ENCODE peak calls at places on chromosomes 16 and 17, in five cellular contexts. G is nephron progenitor cell, Q is fibroblast of pulmonary artery, X is progenitor cell of endocrine pancreas, N is neural crest cell. J is an unnamed sample.

GRCh38 chr17:81456798-81457197 is 55.8 kb downstream of the ACTG1 start:
- DNase-seq in G (peak), Q (no peak), X (no peak), N (peak), J (peak)

GRCh38 chr16:79328327-79329162 is 272.0 kb downstream of the MAF start:
- DNase-seq in G (no peak), Q (no peak), X (no peak), N (no peak), J (no peak)

GRCh38 chr17:81256616-81257015 is 17.5 kb downstream of the NDUFAF8 start:
- DNase-seq in G (no peak), Q (peak), X (no peak), N (no peak), J (no peak)

GRCh38 chr17:57486416-57486815 is 230.1 kb downstream of the MSI2 start:
- DNase-seq in G (no peak), Q (no peak), X (no peak), N (no peak), J (no peak)

GRCh38 chr17:17508641-17509591 is 12.7 kb upstream of the RASD1 start:
- DNase-seq in G (no peak), Q (no peak), X (no peak), N (no peak), J (no peak)

GRCh38 chr17:31571124-31571892 is 179.8 kb downstream of the RAB11FIP4 start:
- DNase-seq in G (no peak), Q (peak), X (no peak), N (no peak), J (no peak)

GRCh38 chr17:17675925-17676534 is 5.2 kb upstream of the RAI1 start:
- DNase-seq in G (no peak), Q (no peak), X (no peak), N (no peak), J (no peak)

GRCh38 chr16:89365044-89365467 is 125.3 kb downstream of the ANKRD11 start:
- DNase-seq in G (no peak), Q (peak), X (no peak), N (no peak), J (no peak)

GRCh38 chr16:88508868-88509748 is 56.0 kb downstream of the ZFPM1 start:
- DNase-seq in G (no peak), Q (no peak), X (no peak), N (no peak), J (no peak)

GRCh38 chr16:85546585-85547447 is 66.3 kb upstream of the GSE1 start:
- DNase-seq in G (no peak), Q (no peak), X (no peak), N (no peak), J (no peak)

GRCh38 chr17:15185625-15185991 is 79.5 kb downstream of the PMP22 start:
- DNase-seq in G (no peak), Q (peak), X (no peak), N (no peak), J (peak)

GRCh38 chr16:56783332-56783731 is 53.4 kb downstream of the NUP93 start:
- DNase-seq in G (no peak), Q (no peak), X (no peak), N (no peak), J (no peak)

GRCh38 chr16:10824111-10824893 is 5.7 kb upstream of the TVP23A start:
- DNase-seq in G (no peak), Q (no peak), X (no peak), N (no peak), J (no peak)

DNA sequence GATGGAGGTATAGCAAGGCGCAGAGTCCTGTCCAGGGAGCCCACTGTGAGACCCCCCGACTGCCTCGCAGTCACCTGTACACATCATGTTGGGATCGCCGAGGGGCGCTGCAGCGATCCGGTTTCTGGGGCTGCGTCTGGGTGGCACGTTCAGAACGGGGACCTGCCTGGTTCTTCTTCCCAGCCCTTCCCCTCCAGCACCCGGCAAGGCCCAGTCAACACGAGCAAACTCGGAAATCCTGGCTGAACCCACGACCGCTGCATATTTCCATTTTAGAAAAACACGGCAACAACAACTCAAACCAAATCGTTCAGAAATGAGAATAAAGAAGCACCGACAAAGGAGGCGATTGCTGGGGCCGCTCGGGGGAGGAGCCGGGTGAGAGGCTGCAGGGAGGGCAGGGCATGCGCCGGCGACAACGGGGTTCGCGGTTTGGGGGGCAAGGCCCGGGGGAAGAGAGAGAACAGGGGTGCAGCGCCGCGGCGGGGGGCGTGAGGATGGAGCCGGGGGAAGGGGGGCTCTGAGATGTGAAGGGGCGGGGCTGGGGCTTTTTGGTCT is 597 bp downstream of the HSDL1 start:
- DNase-seq in G (peak), Q (peak), X (peak), N (peak), J (peak)
- TF ChIP-seq CTCF in G (no peak), Q (no peak), X (peak), N (no peak), J (no peak)

GRCh38 chr16:2251281-2252111 is at the start of gene ECI1:
- DNase-seq in G (peak), Q (peak), X (peak), N (peak), J (peak)
- TF ChIP-seq CTCF in G (peak), Q (peak), X (peak), N (peak), J (peak)

GRCh38 chr16:59733321-59733720 is 999.2 kb upstream of the GOT2 start:
- DNase-seq in G (no peak), Q (no peak), X (no peak), N (no peak), J (no peak)

GRCh38 chr16:59729613-59730012 is 995.5 kb upstream of the GOT2 start:
- DNase-seq in G (no peak), Q (no peak), X (no peak), N (no peak), J (no peak)
- TF ChIP-seq CTCF in G (no peak), Q (no peak), X (no peak), N (no peak), J (no peak)

GRCh38 chr17:29295420-29295819 is 1.5 kb upstream of the NUFIP2 start:
- DNase-seq in G (no peak), Q (no peak), X (no peak), N (no peak), J (no peak)

GRCh38 chr17:29292992-29293889 is 707 bp downstream of the NUFIP2 start:
- DNase-seq in G (peak), Q (peak), X (peak), N (peak), J (peak)

GRCh38 chr17:29294580-29294900 is 592 bp upstream of the NUFIP2 start:
- DNase-seq in G (no peak), Q (no peak), X (no peak), N (no peak), J (no peak)

GRCh38 chr17:29292071-29292991 is 1.6 kb downstream of the NUFIP2 start:
- DNase-seq in G (peak), Q (peak), X (peak), N (peak), J (peak)

GRCh38 chr17:29293890-29294579 is at the start of gene NUFIP2:
- DNase-seq in G (peak), Q (peak), X (peak), N (peak), J (peak)
- TF ChIP-seq CTCF in G (no peak), Q (no peak), X (no peak), N (no peak), J (no peak)

GRCh38 chr16:53743149-53743566 is 39.2 kb downstream of the FTO start:
- DNase-seq in G (no peak), Q (peak), X (no peak), N (no peak), J (peak)

GRCh38 chr16:53741546-53741945 is 37.6 kb downstream of the FTO start:
- DNase-seq in G (no peak), Q (no peak), X (no peak), N (no peak), J (no peak)

GRCh38 chr16:53745126-53745525 is 41.2 kb downstream of the FTO start:
- DNase-seq in G (no peak), Q (peak), X (no peak), N (no peak), J (no peak)

GRCh38 chr16:53744449-53744848 is 40.5 kb downstream of the FTO start:
- DNase-seq in G (no peak), Q (no peak), X (no peak), N (no peak), J (no peak)

DNA sequence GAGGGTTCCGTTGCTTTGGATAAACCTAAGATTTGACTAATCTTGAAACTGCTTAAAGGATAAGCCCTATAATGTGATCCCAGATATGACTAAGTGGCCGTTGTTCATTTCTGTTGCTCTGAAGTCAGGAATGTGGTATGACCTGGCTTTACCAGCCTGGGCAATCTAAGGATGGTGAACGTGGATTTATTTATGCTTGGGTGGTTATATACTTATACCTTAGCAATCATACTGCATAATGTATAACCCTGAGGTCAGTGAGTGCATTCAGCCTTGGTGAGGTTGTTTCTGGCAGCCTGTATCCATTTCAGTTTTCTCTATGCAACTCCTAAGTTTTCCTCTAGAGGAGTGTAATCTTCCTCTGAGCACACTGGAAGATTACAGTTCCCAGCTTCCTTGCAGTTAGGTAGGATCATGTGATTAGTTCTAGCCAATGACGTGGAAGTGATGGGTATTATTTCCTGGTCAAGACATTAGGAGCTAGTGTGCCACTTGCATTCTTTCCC is 41.9 kb downstream of the FTO start:
- DNase-seq in G (no peak), Q (peak), X (no peak), N (no peak), J (no peak)
- TF ChIP-seq CTCF in G (no peak), Q (peak), X (no peak), N (no peak), J (peak)

GRCh38 chr16:19911204-19911603 is 26.6 kb upstream of the GPRC5B start:
- DNase-seq in G (no peak), Q (no peak), X (no peak), N (no peak), J (no peak)

GRCh38 chr16:19909750-19910322 is 25.2 kb upstream of the GPRC5B start:
- DNase-seq in G (no peak), Q (no peak), X (no peak), N (no peak), J (no peak)

GRCh38 chr16:19912445-19913305 is 28.0 kb upstream of the GPRC5B start:
- DNase-seq in G (no peak), Q (peak), X (no peak), N (no peak), J (no peak)

GRCh38 chr16:19913306-19913717 is 28.7 kb upstream of the GPRC5B start:
- DNase-seq in G (no peak), Q (peak), X (no peak), N (no peak), J (no peak)

DNA sequence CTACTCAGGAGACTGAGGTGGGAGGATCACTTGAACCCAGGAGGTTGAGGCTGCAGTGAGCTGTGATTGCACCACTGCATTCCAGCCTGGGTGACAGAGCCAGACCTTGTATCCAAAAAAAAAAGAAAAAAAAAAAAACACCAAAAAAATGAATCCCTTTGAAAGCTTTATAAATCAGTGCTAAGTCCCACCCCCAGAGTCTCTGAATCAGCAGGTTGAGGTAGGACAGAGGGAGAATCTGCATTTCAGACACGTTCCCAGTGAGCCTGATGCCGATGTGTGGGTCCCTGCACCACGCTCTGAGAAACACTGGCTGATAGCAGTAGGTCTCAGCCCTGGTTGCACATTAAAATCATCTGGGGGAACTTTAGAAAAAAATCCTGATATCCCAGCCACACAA is 27.1 kb upstream of the GPRC5B start:
- DNase-seq in G (no peak), Q (no peak), X (no peak), N (no peak), J (no peak)
- TF ChIP-seq CTCF in G (no peak), Q (no peak), X (no peak), N (no peak), J (no peak)

GRCh38 chr17:64399767-64400156 is 9.1 kb upstream of the PECAM1 start:
- DNase-seq in G (no peak), Q (no peak), X (no peak), N (no peak), J (no peak)
- TF ChIP-seq CTCF in G (no peak), Q (no peak), X (no peak), N (no peak), J (no peak)

GRCh38 chr17:2796164-2797140 is at the start of gene RAP1GAP2:
- DNase-seq in G (no peak), Q (no peak), X (no peak), N (no peak), J (no peak)
- TF ChIP-seq CTCF in G (no peak), Q (no peak), X (no peak), N (no peak), J (no peak)

GRCh38 chr16:21301168-21301894 is 23.2 kb upstream of the CRYM start:
- DNase-seq in G (peak), Q (peak), X (peak), N (peak), J (peak)
- TF ChIP-seq CTCF in G (no peak), Q (no peak), X (peak), N (peak), J (no peak)

GRCh38 chr16:20611975-20612471 is 35.9 kb upstream of the ACSM2B start:
- DNase-seq in G (no peak), Q (no peak), X (no peak), N (no peak), J (no peak)

GRCh38 chr16:20613471-20613887 is 37.3 kb upstream of the ACSM2B start:
- DNase-seq in G (no peak), Q (no peak), X (no peak), N (no peak), J (no peak)

GRCh38 chr16:20614201-20615141 is 38.3 kb upstream of the ACSM2B start:
- DNase-seq in G (no peak), Q (no peak), X (no peak), N (no peak), J (no peak)

GRCh38 chr16:20611350-20611902 is 35.3 kb upstream of the ACSM2B start:
- DNase-seq in G (no peak), Q (no peak), X (no peak), N (no peak), J (no peak)

GRCh38 chr16:20612551-20613470 is 36.6 kb upstream of the ACSM2B start:
- DNase-seq in G (no peak), Q (no peak), X (no peak), N (no peak), J (no peak)
- TF ChIP-seq CTCF in G (no peak), Q (no peak), X (no peak), N (no peak), J (no peak)

J was measured in glutamatergic neuron.